ENCODE peak calls at places on chromosomes 5 and 9, in ten cellular contexts. N, L, U, V, H, M, O, Q, Y and I are unnamed samples.
A peak's percentile ranks its signal among the peaks of the same experiment; 100 is the strongest.

GRCh38 chr9:90805006-90805993 is 3.7 kb downstream of the SYK start:
- DNase-seq in N (no peak), L (no peak), O (no peak), M (no peak), U (no peak), Y (no peak), V (no peak), H (no peak), Q (no peak), I (no peak)

GRCh38 chr9:110049699-110050450 is 158.1 kb downstream of the C9orf152 start:
- DNase-seq in V (peak; percentile 69), O (no peak), Q (peak; percentile 56), H (peak; percentile 48), N (peak; percentile 70), Y (no peak), L (no peak), U (peak; percentile 62), M (no peak), I (peak; percentile 58)

GRCh38 chr9:128828719-128829452 is 708 bp downstream of the SPOUT1 start:
- DNase-seq in Q (no peak), N (peak; percentile 30), O (no peak), Y (no peak), U (no peak), M (no peak), H (no peak), L (no peak), V (no peak), I (no peak)

GRCh38 chr9:21709464-21710058 is 92.9 kb upstream of the MTAP start:
- DNase-seq in U (peak; percentile 72), V (peak; percentile 89), O (peak; percentile 80), Q (peak; percentile 64), M (peak; percentile 41), H (no peak), N (peak; percentile 65), Y (peak; percentile 49), L (peak; percentile 53), I (peak; percentile 22)

GRCh38 chr5:1594336-1595106 is 70.8 kb upstream of the LPCAT1 start:
- DNase-seq in L (no peak), Y (peak; percentile 66), M (peak; percentile 69), N (peak; percentile 44), V (peak; percentile 82), O (peak; percentile 74), H (peak; percentile 82), Q (peak; percentile 94), U (peak; percentile 94), I (peak; percentile 93)

GRCh38 chr9:132572921-132573320 is 9.5 kb upstream of the BARHL1 start:
- DNase-seq in N (peak; percentile 39), H (no peak), L (no peak), Q (no peak), U (peak; percentile 68), V (peak; percentile 64), M (no peak), Y (no peak), O (no peak), I (no peak)

GRCh38 chr9:136228107-136228875 is 17.3 kb downstream of the QSOX2 start:
- DNase-seq in L (peak; percentile 89), H (no peak), U (peak; percentile 25), V (no peak), N (peak; percentile 82), O (peak; percentile 69), Y (no peak), M (no peak), Q (peak; percentile 43), I (no peak)

GRCh38 chr5:106639488-106639887 is 1031.2 kb downstream of the EFNA5 start:
- DNase-seq in H (no peak), N (peak; percentile 0), V (no peak), U (no peak), L (no peak), M (no peak), Q (no peak), O (no peak), Y (no peak), I (no peak)

GRCh38 chr5:103060414-103060954 is 59.5 kb downstream of the GIN1 start:
- DNase-seq in H (no peak), M (no peak), V (peak; percentile 17), L (no peak), N (no peak), Y (no peak), Q (peak; percentile 10), U (no peak), O (no peak), I (no peak)

GRCh38 chr9:70256123-70256551 is 2.6 kb upstream of the SMC5 start:
- DNase-seq in N (peak; percentile 79), H (no peak), M (no peak), V (no peak), L (peak; percentile 89), Y (no peak), O (no peak), U (no peak), Q (peak; percentile 74), I (no peak)

GRCh38 chr9:87194471-87194870 is 247.2 kb upstream of the GAS1 start:
- DNase-seq in N (peak; percentile 89), M (no peak), L (peak; percentile 92), U (no peak), O (no peak), V (no peak), H (no peak), Q (peak; percentile 37), Y (no peak), I (no peak)

GRCh38 chr9:90459321-90459720 is 183.3 kb downstream of the DIRAS2 start:
- DNase-seq in O (no peak), N (no peak), M (no peak), L (no peak), Q (no peak), U (no peak), V (no peak), Y (no peak), H (no peak), I (no peak)

GRCh38 chr9:100489836-100490235 is 16.9 kb downstream of the TMEFF1 start:
- DNase-seq in O (no peak), H (no peak), V (no peak), M (no peak), N (no peak), L (no peak), U (no peak), Y (no peak), Q (no peak), I (no peak)

GRCh38 chr5:14240366-14240765 is 97.2 kb downstream of the TRIO start:
- DNase-seq in V (no peak), U (no peak), H (no peak), N (peak; percentile 62), O (no peak), Q (no peak), L (peak; percentile 59), M (no peak), Y (no peak), I (no peak)

GRCh38 chr9:95089916-95090791 is 227.4 kb downstream of the FANCC start:
- DNase-seq in N (peak; percentile 34), Y (no peak), Q (no peak), L (no peak), O (no peak), V (no peak), H (peak; percentile 71), M (no peak), U (no peak), I (peak; percentile 86)

GRCh38 chr9:95092321-95093072 is 225.0 kb downstream of the FANCC start:
- DNase-seq in M (no peak), U (no peak), Y (no peak), N (peak; percentile 86), L (peak; percentile 68), H (no peak), Q (no peak), O (peak; percentile 71), V (peak; percentile 34), I (peak; percentile 65)

GRCh38 chr9:95091574-95091970 is 225.9 kb downstream of the FANCC start:
- DNase-seq in H (no peak), Y (no peak), L (peak; percentile 53), M (no peak), N (peak; percentile 78), V (no peak), U (no peak), Q (peak; percentile 52), O (no peak), I (no peak)

GRCh38 chr9:95091971-95092320 is 225.6 kb downstream of the FANCC start:
- DNase-seq in H (no peak), Y (no peak), O (no peak), L (peak; percentile 44), N (peak; percentile 57), M (no peak), U (peak; percentile 59), V (no peak), Q (peak; percentile 55), I (no peak)

GRCh38 chr9:95090871-95091573 is 226.5 kb downstream of the FANCC start:
- DNase-seq in M (no peak), U (no peak), V (no peak), L (no peak), Y (no peak), O (no peak), H (no peak), Q (no peak), N (no peak), I (peak; percentile 54)
- H3K4me1 ChIP-seq in M (no peaks in the 10 kb centered on the region), U (peaks cover 3% of the 10 kb centered on the region), V (no peaks in the 10 kb centered on the region), L (peaks cover 22% of the 10 kb centered on the region), Y (no peaks in the 10 kb centered on the region), O (peaks cover 34% of the 10 kb centered on the region), H (peaks cover 73% of the 10 kb centered on the region), Q (peaks cover 39% of the 10 kb centered on the region), N (peaks cover 45% of the 10 kb centered on the region), I (peaks cover 18% of the 10 kb centered on the region)

GRCh38 chr5:159899067-159900049 is 16.9 kb upstream of the ADRA1B start:
- DNase-seq in M (no peak), H (no peak), L (peak; percentile 70), Q (no peak), V (no peak), O (no peak), U (no peak), N (peak; percentile 73), Y (no peak), I (no peak)
- H3K4me1 ChIP-seq in M (no peaks in the 10 kb centered on the region), H (no peaks in the 10 kb centered on the region), L (peaks cover 4% of the 10 kb centered on the region), Q (peaks cover 4% of the 10 kb centered on the region), V (no peaks in the 10 kb centered on the region), O (peaks cover 30% of the 10 kb centered on the region), U (no peaks in the 10 kb centered on the region), N (peaks cover 26% of the 10 kb centered on the region), Y (no peaks in the 10 kb centered on the region), I (no peaks in the 10 kb centered on the region)

GRCh38 chr5:115435065-115435775 is 109.4 kb downstream of the FEM1C start:
- DNase-seq in Y (no peak), O (no peak), N (no peak), U (no peak), H (no peak), Q (no peak), M (no peak), L (no peak), V (no peak), I (no peak)
- H3K4me1 ChIP-seq in Y (no peaks in the 10 kb centered on the region), O (peaks cover 17% of the 10 kb centered on the region), N (peaks cover 8% of the 10 kb centered on the region), U (no peaks in the 10 kb centered on the region), H (no peaks in the 10 kb centered on the region), Q (peaks cover 8% of the 10 kb centered on the region), M (no peaks in the 10 kb centered on the region), L (no peaks in the 10 kb centered on the region), V (no peaks in the 10 kb centered on the region), I (no peaks in the 10 kb centered on the region)

GRCh38 chr9:130446111-130446861 is 1.5 kb downstream of the ASS1 start:
- DNase-seq in Q (peak; percentile 67), V (peak; percentile 45), Y (no peak), O (no peak), L (peak; percentile 94), H (peak; percentile 88), U (peak; percentile 74), N (peak; percentile 97), M (no peak), I (peak; percentile 95)
- H3K4me1 ChIP-seq in Q (peaks cover 44% of the 10 kb centered on the region), V (peaks cover 40% of the 10 kb centered on the region), Y (no peaks in the 10 kb centered on the region), O (peaks cover 36% of the 10 kb centered on the region), L (peaks cover 36% of the 10 kb centered on the region), H (peaks cover 43% of the 10 kb centered on the region), U (peaks cover 14% of the 10 kb centered on the region), N (peaks cover 30% of the 10 kb centered on the region), M (no peaks in the 10 kb centered on the region), I (peaks cover 13% of the 10 kb centered on the region)